ENCODE peak calls at places on chromosomes 7 and 10, in six cellular contexts. J, U, T, N, L and C are unnamed samples. For H3K4me1, the result is how much of the 10 kb centered on the place peaks cover.

GRCh38 chr10:122419890-122420623 is 34.4 kb upstream of the ARMS2 start:
- DNase-seq in J (no peak), U (no peak), T (no peak), N (no peak), L (no peak), C (no peak)

GRCh38 chr10:110514848-110515247 is 17.1 kb downstream of the DUSP5 start:
- DNase-seq in J (no peak), U (no peak), T (no peak), N (no peak), L (no peak), C (no peak)

GRCh38 chr7:132113536-132114409 is 462.5 kb downstream of the PLXNA4 start:
- DNase-seq in J (no peak), U (no peak), T (no peak), N (no peak), L (no peak), C (no peak)

GRCh38 chr10:86108696-86109095 is 257.9 kb downstream of the GRID1 start:
- DNase-seq in J (no peak), U (no peak), T (no peak), N (no peak), L (no peak), C (no peak)

GRCh38 chr7:138338361-138338760 is 121.7 kb upstream of the TRIM24 start:
- DNase-seq in J (peak), U (no peak), T (no peak), N (no peak), L (no peak), C (no peak)

GRCh38 chr7:88215295-88215694 is 4.5 kb downstream of the SRI start:
- DNase-seq in J (no peak), U (no peak), T (no peak), N (no peak), L (no peak), C (no peak)

GRCh38 chr10:13268841-13269240 is 31.0 kb downstream of the PHYH start:
- DNase-seq in J (no peak), U (no peak), T (peak), N (no peak), L (no peak), C (no peak)

GRCh38 chr7:12826079-12826478 is 138.6 kb downstream of the ARL4A start:
- DNase-seq in J (no peak), U (no peak), T (no peak), N (no peak), L (no peak), C (no peak)

GRCh38 chr10:71816421-71816851 is 34.6 kb downstream of the PSAP start:
- DNase-seq in J (no peak), U (no peak), T (no peak), N (no peak), L (no peak), C (no peak)

GRCh38 chr7:139095194-139095659 is 14.3 kb downstream of the ZC3HAV1 start:
- DNase-seq in J (no peak), U (no peak), T (no peak), N (no peak), L (peak), C (no peak)

GRCh38 chr7:39574673-39575349 is 8.6 kb downstream of the YAE1 start:
- DNase-seq in J (no peak), U (no peak), T (no peak), N (no peak), L (no peak), C (no peak)

GRCh38 chr7:25659841-25660240 is 431.6 kb upstream of the NPVF start:
- DNase-seq in J (peak), U (no peak), T (no peak), N (no peak), L (no peak), C (no peak)

GRCh38 chr10:28219241-28219640 is 83.6 kb downstream of the MPP7 start:
- DNase-seq in J (no peak), U (no peak), T (no peak), N (no peak), L (no peak), C (no peak)

GRCh38 chr10:102311025-102311420 is 65.7 kb downstream of the GBF1 start:
- DNase-seq in J (no peak), U (no peak), T (no peak), N (no peak), L (no peak), C (no peak)

GRCh38 chr10:8049874-8050560 is 4.5 kb upstream of the GATA3 start:
- DNase-seq in J (no peak), U (no peak), T (peak), N (no peak), L (no peak), C (no peak)

GRCh38 chr7:51175992-51176388 is 140.6 kb downstream of the COBL start:
- DNase-seq in J (no peak), U (no peak), T (no peak), N (no peak), L (no peak), C (no peak)

GRCh38 chr10:3538850-3539531 is 246.0 kb downstream of the KLF6 start:
- DNase-seq in J (no peak), U (no peak), T (no peak), N (no peak), L (no peak), C (no peak)
- TF ChIP-seq POLR2AphosphoS5 in J (peak), U (no peak), T (no peak), N (no peak), L (no peak), C (no peak)

GRCh38 chr7:2821842-2822507 is 22.1 kb downstream of the GNA12 start:
- DNase-seq in J (no peak), U (no peak), T (no peak), N (no peak), L (no peak), C (no peak)

GRCh38 chr7:2824678-2825461 is 19.2 kb downstream of the GNA12 start:
- DNase-seq in J (no peak), U (no peak), T (peak), N (no peak), L (peak), C (no peak)

GRCh38 chr7:2823124-2823523 is 21.0 kb downstream of the GNA12 start:
- DNase-seq in J (no peak), U (no peak), T (no peak), N (no peak), L (no peak), C (no peak)

GRCh38 chr7:2825595-2826227 is 18.4 kb downstream of the GNA12 start:
- DNase-seq in J (no peak), U (no peak), T (peak), N (no peak), L (no peak), C (no peak)

GRCh38 chr7:2824026-2824677 is 20.0 kb downstream of the GNA12 start:
- DNase-seq in J (no peak), U (no peak), T (no peak), N (no peak), L (no peak), C (no peak)
- H3K4me1 ChIP-seq in J (under half), U (half or more), T (half or more), N (under half), L (under half), C (half or more)

GRCh38 chr7:158018061-158018796 is 569.4 kb downstream of the PTPRN2 start:
- DNase-seq in J (no peak), U (no peak), T (no peak), N (no peak), L (no peak), C (no peak)
- TF ChIP-seq REST in J (no peak), U (no peak), T (no peak), N (no peak), L (no peak), C (no peak)

GRCh38 chr10:70779088-70779487 is 6.1 kb downstream of the TBATA start:
- DNase-seq in J (peak), U (no peak), T (no peak), N (no peak), L (no peak), C (no peak)

GRCh38 chr10:70778267-70778924 is 6.8 kb downstream of the TBATA start:
- DNase-seq in J (peak), U (no peak), T (no peak), N (no peak), L (no peak), C (no peak)

GRCh38 chr10:70780370-70780760 is 4.8 kb downstream of the TBATA start:
- DNase-seq in J (peak), U (no peak), T (no peak), N (no peak), L (no peak), C (no peak)

GRCh38 chr10:70780772-70781171 is 4.4 kb downstream of the TBATA start:
- DNase-seq in J (no peak), U (no peak), T (no peak), N (no peak), L (no peak), C (no peak)

GRCh38 chr10:70779685-70780369 is 5.3 kb downstream of the TBATA start:
- DNase-seq in J (peak), U (no peak), T (no peak), N (no peak), L (no peak), C (no peak)
- TF ChIP-seq POLR2AphosphoS5 in J (no peak), U (no peak), T (no peak), N (no peak), L (no peak), C (no peak)

DNA sequence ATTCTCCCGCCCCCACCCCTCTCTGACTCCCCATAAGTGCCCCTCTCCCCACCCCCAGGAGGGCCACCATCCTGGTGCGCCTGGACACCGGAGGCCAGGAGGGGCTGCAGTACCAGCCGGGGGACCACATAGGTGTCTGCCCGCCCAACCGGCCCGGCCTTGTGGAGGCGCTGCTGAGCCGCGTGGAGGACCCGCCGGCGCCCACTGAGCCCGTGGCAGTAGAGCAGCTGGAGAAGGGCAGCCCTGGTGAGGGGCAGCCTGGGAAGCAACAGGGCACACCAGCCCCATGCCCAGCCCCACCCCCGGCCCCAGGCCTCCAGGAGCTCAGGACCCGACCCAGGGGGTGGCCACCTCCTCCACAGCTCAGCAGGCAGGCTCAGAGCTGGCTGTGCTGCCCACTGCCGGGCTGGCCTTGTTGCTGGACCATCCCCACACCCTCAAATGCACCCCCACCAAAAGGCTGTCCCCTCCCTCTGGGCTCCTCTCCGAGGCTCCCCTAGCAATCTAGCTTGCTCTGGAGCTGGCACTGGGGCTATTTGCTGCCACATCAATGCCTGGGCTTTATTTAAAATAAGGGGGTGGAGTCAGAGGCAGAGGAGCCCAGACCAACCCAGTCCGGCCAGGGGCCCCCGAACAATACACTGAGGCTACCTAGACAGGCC is 14.8 kb downstream of the ATG9B start:
- DNase-seq in J (peak), U (peak), T (peak), N (no peak), L (no peak), C (no peak)
- H3K4me1 ChIP-seq in J (under half), U (half or more), T (under half), N (under half), L (under half), C (under half)

GRCh38 chr7:128122577-128123290 is 91.5 kb upstream of the LRRC4 start:
- DNase-seq in J (no peak), U (no peak), T (no peak), N (no peak), L (no peak), C (no peak)

GRCh38 chr7:128120116-128120515 is 88.9 kb upstream of the LRRC4 start:
- DNase-seq in J (no peak), U (no peak), T (no peak), N (no peak), L (no peak), C (no peak)

GRCh38 chr7:128121731-128122576 is 90.7 kb upstream of the LRRC4 start:
- DNase-seq in J (no peak), U (no peak), T (peak), N (no peak), L (no peak), C (no peak)

GRCh38 chr7:128119036-128119435 is 87.8 kb upstream of the LRRC4 start:
- DNase-seq in J (no peak), U (no peak), T (no peak), N (no peak), L (no peak), C (no peak)

GRCh38 chr7:128120976-128121490 is 89.8 kb upstream of the LRRC4 start:
- DNase-seq in J (no peak), U (no peak), T (no peak), N (no peak), L (no peak), C (no peak)
- TF ChIP-seq REST in J (no peak), U (no peak), T (no peak), N (no peak), L (no peak), C (no peak)